ENCODE peak calls at places on chromosomes 3 and 15, in six cellular contexts. One of them, this sample, is unnamed.

GRCh38 chr3:4981688-4982494 is 2.7 kb downstream of the BHLHE40 start:
- DNase-seq in body of pancreas: peak; percentile 60
- DNase-seq in HTR-8/SVneo: no peak
- DNase-seq in right cardiac atrium: no peak
- DNase-seq in kidney glomerular epithelial cell: peak; percentile 80
- DNase-seq in posterior cingulate gyrus: no peak
- DNase-seq in this sample: no peak

GRCh38 chr3:52291508-52292181 is 4.0 kb downstream of the GLYCTK start:
- DNase-seq in body of pancreas: peak; percentile 33
- DNase-seq in HTR-8/SVneo: no peak
- DNase-seq in right cardiac atrium: no peak
- DNase-seq in kidney glomerular epithelial cell: no peak
- DNase-seq in posterior cingulate gyrus: peak; percentile 75
- DNase-seq in this sample: no peak

GRCh38 chr3:75188937-75189336 is 475.2 kb upstream of the FRG2C start:
- DNase-seq in body of pancreas: no peak
- DNase-seq in HTR-8/SVneo: no peak
- DNase-seq in right cardiac atrium: no peak
- DNase-seq in kidney glomerular epithelial cell: no peak
- DNase-seq in posterior cingulate gyrus: no peak
- DNase-seq in this sample: no peak

GRCh38 chr3:8903191-8903590 is 60.1 kb downstream of the RAD18 start:
- DNase-seq in body of pancreas: no peak
- DNase-seq in HTR-8/SVneo: no peak
- DNase-seq in right cardiac atrium: no peak
- DNase-seq in kidney glomerular epithelial cell: no peak
- DNase-seq in posterior cingulate gyrus: no peak
- DNase-seq in this sample: no peak

GRCh38 chr15:64877435-64877834 is 34.3 kb upstream of the ANKDD1A start:
- DNase-seq in body of pancreas: peak; percentile 83
- DNase-seq in HTR-8/SVneo: no peak
- DNase-seq in right cardiac atrium: peak; percentile 93
- DNase-seq in kidney glomerular epithelial cell: no peak
- DNase-seq in posterior cingulate gyrus: no peak
- DNase-seq in this sample: no peak

GRCh38 chr3:160027541-160028195 is 39.0 kb downstream of the IL12A start:
- DNase-seq in body of pancreas: no peak
- DNase-seq in HTR-8/SVneo: peak; percentile 33
- DNase-seq in right cardiac atrium: no peak
- DNase-seq in kidney glomerular epithelial cell: peak; percentile 21
- DNase-seq in posterior cingulate gyrus: no peak
- DNase-seq in this sample: peak; percentile 9

GRCh38 chr3:63343674-63344073 is 65.6 kb downstream of the SYNPR start:
- DNase-seq in body of pancreas: peak; percentile 79
- DNase-seq in HTR-8/SVneo: peak; percentile 58
- DNase-seq in right cardiac atrium: peak; percentile 68
- DNase-seq in kidney glomerular epithelial cell: peak; percentile 77
- DNase-seq in posterior cingulate gyrus: peak; percentile 83
- DNase-seq in this sample: peak; percentile 66

GRCh38 chr15:83077487-83078230 is 10.6 kb upstream of the BTBD1 start:
- DNase-seq in body of pancreas: no peak
- DNase-seq in HTR-8/SVneo: no peak
- DNase-seq in right cardiac atrium: no peak
- DNase-seq in kidney glomerular epithelial cell: no peak
- DNase-seq in posterior cingulate gyrus: no peak
- DNase-seq in this sample: no peak

GRCh38 chr3:177905895-177906511 is 630.2 kb upstream of the KCNMB2 start:
- DNase-seq in body of pancreas: no peak
- DNase-seq in HTR-8/SVneo: peak; percentile 65
- DNase-seq in right cardiac atrium: no peak
- DNase-seq in kidney glomerular epithelial cell: peak; percentile 84
- DNase-seq in posterior cingulate gyrus: no peak
- DNase-seq in this sample: no peak

This sample was measured in SJSA1.